ENCODE peak calls at places on chromosomes 7 and 10, in eight cellular contexts. A is transverse colon, E is NCI-H1105, L is adipocyte, R is substantia nigra, I is MV-4-11, T is HCT116, N is uterus. M is an unnamed sample.

GRCh38 chr7:114711244-114711643 is 210.7 kb upstream of the MDFIC start:
- DNase-seq in A (no peak), E (no peak), L (no peak), R (no peak), I (no peak), T (no peak), N (no peak), M (no peak)

GRCh38 chr7:142329062-142329788 is 71.4 kb upstream of the PRSS58 start:
- DNase-seq in A (no peak), E (no peak), L (no peak), R (no peak), I (no peak), T (no peak), N (no peak), M (no peak)

GRCh38 chr10:122054046-122055025 is 65.4 kb downstream of the TACC2 start:
- DNase-seq in A (peak; percentile 60), E (no peak), L (peak; percentile 27), R (no peak), I (no peak), T (peak; percentile 57), N (peak; percentile 77), M (peak; percentile 60)

GRCh38 chr10:130336612-130337304 is 200.6 kb downstream of the GLRX3 start:
- DNase-seq in A (no peak), E (no peak), L (no peak), R (no peak), I (no peak), T (no peak), N (no peak), M (no peak)

GRCh38 chr10:22590115-22590514 is 124.3 kb downstream of the PIP4K2A start:
- DNase-seq in A (no peak), E (no peak), L (no peak), R (no peak), I (no peak), T (no peak), N (no peak), M (no peak)

GRCh38 chr7:156001496-156002260 is 189.4 kb upstream of the SHH start:
- DNase-seq in A (no peak), E (no peak), L (no peak), R (no peak), I (no peak), T (no peak), N (no peak), M (no peak)

GRCh38 chr7:119720541-119720940 is 552.4 kb upstream of the KCND2 start:
- DNase-seq in A (no peak), E (no peak), L (peak; percentile 92), R (no peak), I (no peak), T (peak; percentile 32), N (no peak), M (no peak)

GRCh38 chr10:58189269-58189668 is 78.4 kb downstream of the IPMK start:
- DNase-seq in A (no peak), E (no peak), L (peak; percentile 73), R (no peak), I (peak; percentile 0), T (no peak), N (no peak), M (no peak)

GRCh38 chr10:78774614-78774998 is 294.2 kb upstream of the ZMIZ1 start:
- DNase-seq in A (no peak), E (no peak), L (no peak), R (no peak), I (no peak), T (no peak), N (no peak), M (no peak)

GRCh38 chr10:22894714-22895113 is 33.1 kb upstream of the ARMC3 start:
- DNase-seq in A (no peak), E (no peak), L (peak; percentile 14), R (no peak), I (peak; percentile 66), T (no peak), N (no peak), M (no peak)

GRCh38 chr7:131370523-131370968 is 42.9 kb downstream of the MKLN1 start:
- DNase-seq in A (no peak), E (no peak), L (peak; percentile 46), R (no peak), I (no peak), T (no peak), N (no peak), M (no peak)

GRCh38 chr7:155702616-155703015 is 58.2 kb downstream of the RBM33 start:
- DNase-seq in A (no peak), E (no peak), L (no peak), R (no peak), I (no peak), T (no peak), N (no peak), M (no peak)

GRCh38 chr10:52187521-52188258 is 126.4 kb upstream of the DKK1 start:
- DNase-seq in A (no peak), E (no peak), L (no peak), R (no peak), I (no peak), T (no peak), N (no peak), M (no peak)

GRCh38 chr7:22586101-22586805 is 86.3 kb upstream of the STEAP1B start:
- DNase-seq in A (no peak), E (no peak), L (no peak), R (no peak), I (no peak), T (no peak), N (no peak), M (no peak)

GRCh38 chr7:107330478-107330877 is 139.4 kb upstream of the GPR22 start:
- DNase-seq in A (no peak), E (no peak), L (no peak), R (no peak), I (no peak), T (no peak), N (no peak), M (no peak)

GRCh38 chr10:114399576-114399975 is 4.7 kb downstream of the AFAP1L2 start:
- DNase-seq in A (no peak), E (no peak), L (no peak), R (no peak), I (no peak), T (no peak), N (no peak), M (no peak)

GRCh38 chr7:37007319-37007718 is 283.0 kb upstream of the AOAH start:
- DNase-seq in A (no peak), E (no peak), L (no peak), R (no peak), I (no peak), T (no peak), N (no peak), M (no peak)